ENCODE peak calls at places on chromosomes 1 and 21, in six cellular contexts. E, A, X, H, I and G are unnamed samples. For H3K9me2 and H3K4me1, the result is how much of the 10 kb centered on the place peaks cover.

GRCh38 chr1:203408485-203409229 is 57.7 kb upstream of the FMOD start:
- DNase-seq in I (no peak), E (no peak), H (no peak), A (peak), X (no peak), G (peak)

GRCh38 chr1:186456731-186457255 is 4.1 kb downstream of the PDC start:
- DNase-seq in I (no peak), H (no peak), A (no peak), E (no peak), X (no peak), G (no peak)

GRCh38 chr21:43851593-43851992 is 13.4 kb upstream of the AGPAT3 start:
- DNase-seq in H (no peak), X (no peak), A (no peak), I (no peak), E (no peak), G (no peak)

GRCh38 chr1:228141082-228141870 is 1.2 kb downstream of the GUK1 start:
- DNase-seq in X (no peak), A (peak), I (no peak), E (peak), H (peak), G (no peak)

GRCh38 chr1:17201201-17202021 is 3.5 kb upstream of the PADI1 start:
- DNase-seq in I (no peak), X (no peak), H (no peak), A (no peak), E (no peak), G (no peak)

GRCh38 chr1:110040548-110040947 is 6.1 kb downstream of the STRIP1 start:
- DNase-seq in A (no peak), E (no peak), H (no peak), X (no peak), I (no peak), G (no peak)

GRCh38 chr21:41236361-41236973 is 68.5 kb downstream of the BACE2 start:
- DNase-seq in X (no peak), I (no peak), A (no peak), E (no peak), H (no peak), G (no peak)

GRCh38 chr1:34268311-34269042 is 91.8 kb downstream of the C1orf94 start:
- DNase-seq in X (no peak), E (no peak), A (no peak), H (no peak), I (no peak), G (no peak)

GRCh38 chr1:45820173-45820572 is 16.8 kb downstream of the MAST2 start:
- DNase-seq in A (no peak), H (peak), E (no peak), I (no peak), X (no peak), G (peak)

GRCh38 chr21:35352066-35352770 is 303.1 kb upstream of the RUNX1 start:
- DNase-seq in E (no peak), A (no peak), I (no peak), X (no peak), H (no peak), G (no peak)

GRCh38 chr1:212644866-212645556 is 36.5 kb downstream of the ATF3 start:
- DNase-seq in X (no peak), I (no peak), E (no peak), A (no peak), H (no peak), G (no peak)

GRCh38 chr21:32562426-32562825 is 22.9 kb downstream of the TCP10L start:
- DNase-seq in A (peak), I (peak), E (no peak), X (no peak), H (no peak), G (peak)

GRCh38 chr1:234680331-234680904 is 70.4 kb upstream of the IRF2BP2 start:
- DNase-seq in E (no peak), H (no peak), I (no peak), A (no peak), X (no peak), G (no peak)

GRCh38 chr1:85109475-85109874 is 61.2 kb upstream of the MCOLN3 start:
- DNase-seq in H (peak), I (peak), X (peak), E (peak), A (peak), G (peak)

GRCh38 chr1:205446828-205447227 is 9.0 kb downstream of the BLACAT1 start:
- DNase-seq in A (no peak), X (no peak), E (no peak), I (peak), H (no peak), G (no peak)

GRCh38 chr1:2801535-2802291 is at the start of gene TTC34:
- DNase-seq in I (peak), X (peak), A (no peak), E (peak), H (peak), G (peak)

GRCh38 chr1:206693029-206693428 is 8.3 kb downstream of the MAPKAPK2 start:
- DNase-seq in I (no peak), E (no peak), A (no peak), H (no peak), X (no peak), G (no peak)

GRCh38 chr1:235919797-235920475 is 53.2 kb upstream of the LYST start:
- DNase-seq in X (no peak), I (no peak), H (no peak), A (peak), E (no peak), G (no peak)

GRCh38 chr1:37561794-37562132 is 5.0 kb downstream of the DNALI1 start:
- DNase-seq in E (peak), I (peak), A (no peak), X (peak), H (peak), G (peak)

GRCh38 chr1:181073638-181074037 is 14.9 kb upstream of the IER5 start:
- DNase-seq in X (no peak), A (peak), I (no peak), H (no peak), E (no peak), G (no peak)

GRCh38 chr1:6100801-6101783 is 55.4 kb downstream of the KCNAB2 start:
- DNase-seq in A (no peak), I (no peak), X (no peak), E (no peak), H (no peak), G (no peak)

GRCh38 chr1:165342588-165342987 is 13.9 kb downstream of the LMX1A start:
- DNase-seq in X (no peak), I (no peak), A (no peak), E (no peak), H (no peak), G (no peak)

GRCh38 chr1:165344736-165345135 is 11.8 kb downstream of the LMX1A start:
- DNase-seq in X (no peak), I (no peak), A (no peak), E (no peak), H (no peak), G (no peak)

GRCh38 chr1:165345502-165345901 is 11.0 kb downstream of the LMX1A start:
- DNase-seq in A (no peak), E (no peak), X (no peak), H (no peak), I (no peak), G (no peak)

GRCh38 chr1:165344198-165344597 is 12.3 kb downstream of the LMX1A start:
- DNase-seq in H (no peak), E (no peak), A (no peak), I (peak), X (no peak), G (no peak)
- H3K27ac ChIP-seq in H (no peak), E (no peak), A (no peak), I (no peak), X (no peak), G (no peak)

GRCh38 chr1:200336901-200337391 is 72.9 kb downstream of the ZNF281 start:
- DNase-seq in E (no peak), X (no peak), I (no peak), A (no peak), H (no peak), G (no peak)
- H3K9me2 ChIP-seq in E (under half), X (under half), I (under half), A (under half), H (under half), G (under half)

GRCh38 chr1:41499591-41499990 is 15.1 kb upstream of the EDN2 start:
- DNase-seq in E (no peak), I (no peak), X (no peak), H (no peak), A (no peak), G (no peak)

GRCh38 chr1:41498809-41499208 is 14.3 kb upstream of the EDN2 start:
- DNase-seq in H (no peak), E (no peak), I (peak), A (no peak), X (no peak), G (no peak)

GRCh38 chr1:41500781-41501518 is 16.5 kb upstream of the EDN2 start:
- DNase-seq in X (no peak), H (no peak), A (no peak), I (no peak), E (no peak), G (no peak)

GRCh38 chr1:41501581-41501980 is 17.1 kb upstream of the EDN2 start:
- DNase-seq in E (no peak), A (no peak), I (no peak), H (no peak), X (no peak), G (no peak)

DNA sequence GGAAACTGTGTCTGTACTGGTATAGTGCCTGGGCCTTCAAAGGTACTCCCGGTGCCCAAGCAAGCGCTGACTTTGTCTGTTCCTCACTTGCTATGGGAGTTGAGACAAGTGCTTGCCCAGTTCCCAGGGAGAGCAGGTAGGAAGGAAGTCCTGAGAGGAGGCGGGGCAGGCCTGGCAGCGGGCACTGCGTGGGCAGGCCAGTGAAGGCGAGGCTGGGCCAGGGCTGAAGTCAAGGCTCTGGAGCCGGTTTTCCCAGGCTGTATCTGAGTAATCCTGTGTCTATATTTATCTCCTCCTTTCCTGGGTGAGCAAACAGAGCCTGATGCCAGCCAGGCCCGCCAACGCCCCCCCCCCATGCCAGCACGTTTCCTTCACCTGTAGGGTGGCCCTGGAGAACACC is 15.9 kb upstream of the EDN2 start:
- DNase-seq in X (no peak), A (no peak), E (no peak), I (no peak), H (no peak), G (no peak)
- H3K4me1 ChIP-seq in X (half or more), A (under half), E (half or more), I (under half), H (under half), G (under half)

DNA sequence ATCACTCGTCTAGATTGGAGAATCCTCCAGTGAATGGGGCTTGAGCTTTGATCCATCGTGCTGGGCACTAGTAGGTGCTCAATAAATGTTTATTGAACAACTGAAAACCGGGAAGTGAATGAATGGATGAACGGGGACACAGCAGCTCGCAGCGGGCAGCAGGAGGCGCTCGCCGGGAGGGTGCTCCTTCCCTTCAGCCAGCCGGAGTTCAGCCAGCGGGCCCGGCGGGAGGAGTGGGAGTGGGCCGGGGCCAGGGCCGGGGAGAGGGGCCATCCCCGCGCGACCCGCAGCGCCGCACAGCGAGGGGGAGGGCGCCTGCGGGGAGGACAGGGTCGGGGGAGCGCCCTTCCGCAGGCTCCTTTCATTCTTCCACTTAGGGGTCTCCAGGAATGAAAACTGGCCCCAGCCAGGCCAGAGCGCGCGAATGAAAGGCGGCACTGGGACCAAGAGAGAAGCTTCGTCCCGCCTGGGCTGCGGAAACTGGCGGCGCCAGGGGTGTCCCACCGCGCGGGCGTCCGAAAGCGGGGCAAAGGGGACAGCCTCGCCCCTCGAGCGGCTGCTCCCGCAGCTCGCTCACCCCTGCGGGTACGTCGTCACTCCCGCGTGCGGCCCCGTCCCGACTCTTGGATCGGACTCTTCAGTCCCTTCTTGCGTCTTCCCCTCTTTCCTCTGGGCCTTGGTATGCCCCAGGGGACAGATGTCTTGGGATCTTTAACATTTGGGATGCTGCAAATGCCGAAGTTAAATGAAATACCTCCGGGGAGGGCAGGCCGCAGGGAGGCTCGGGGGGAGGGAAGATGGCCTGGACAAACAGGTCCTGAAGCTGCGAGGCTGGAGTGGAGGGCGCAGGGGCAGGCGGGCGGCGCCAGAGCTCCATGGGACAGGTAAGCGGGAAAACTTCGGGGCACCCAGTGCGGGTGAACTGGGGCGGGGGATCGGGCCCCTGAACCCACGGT is 3.6 kb upstream of the INAVA start:
- DNase-seq in I (peak), E (peak), X (peak), H (no peak), A (peak), G (no peak)
- H3K27ac ChIP-seq in I (peak), E (no peak), X (peak), H (no peak), A (peak), G (no peak)